ENCODE peak calls at places on chromosomes 3 and 15, in six cellular contexts. M is transverse colon, E is GM10248, I is NB4, L is HL-60, A is esophagus squamous epithelium. G is an unnamed sample.

GRCh38 chr3:48338635-48339034 is 5.2 kb upstream of the SPINK8 start:
- DNase-seq in M (no peak), E (no peak), I (peak; percentile 22), L (no peak), A (no peak), G (no peak)

GRCh38 chr3:107928084-107928445 is 162.8 kb downstream of the CD47 start:
- DNase-seq in M (peak; percentile 8), E (no peak), I (peak; percentile 39), L (no peak), A (no peak), G (no peak)

GRCh38 chr15:85010114-85010471 is 28.4 kb downstream of the PDE8A start:
- DNase-seq in M (no peak), E (no peak), I (no peak), L (peak; percentile 18), A (no peak), G (no peak)

GRCh38 chr15:44058126-44058525 is 136.9 kb downstream of the FRMD5 start:
- DNase-seq in M (no peak), E (no peak), I (peak; percentile 46), L (no peak), A (no peak), G (no peak)

GRCh38 chr15:33226559-33227181 is 32.2 kb upstream of the FMN1 start:
- DNase-seq in M (peak; percentile 33), E (no peak), I (peak; percentile 72), L (peak; percentile 35), A (no peak), G (no peak)

GRCh38 chr15:81047948-81048347 is 47.2 kb downstream of the TLNRD1 start:
- DNase-seq in M (no peak), E (no peak), I (no peak), L (no peak), A (no peak), G (no peak)

GRCh38 chr15:47750030-47750739 is 32.9 kb downstream of the SEMA6D start:
- DNase-seq in M (no peak), E (no peak), I (no peak), L (no peak), A (no peak), G (no peak)

GRCh38 chr15:75672646-75673425 is 25.1 kb downstream of the SNX33 start:
- DNase-seq in M (no peak), E (no peak), I (no peak), L (no peak), A (no peak), G (peak; percentile 56)

DNA sequence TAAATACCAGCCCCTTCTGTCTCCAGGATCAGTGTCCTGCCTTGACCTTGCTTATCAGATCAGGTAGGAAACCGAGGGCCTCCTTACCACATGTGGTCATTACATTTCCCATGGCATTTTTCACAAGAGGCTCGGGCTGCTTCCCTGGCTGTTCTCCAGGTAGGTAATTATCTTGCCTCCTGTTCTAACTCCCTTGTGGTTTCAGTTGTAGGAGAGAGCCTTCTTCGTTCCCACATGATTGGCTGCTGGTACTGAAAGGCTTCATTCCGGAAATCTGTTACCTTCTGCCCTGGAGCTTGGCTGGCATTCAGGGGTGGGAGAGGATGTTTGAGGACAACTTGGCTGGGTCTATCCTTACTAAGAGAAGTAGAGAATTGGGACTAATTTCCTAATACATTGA is 46.8 kb upstream of the RORA start:
- DNase-seq in M (no peak), E (no peak), I (no peak), L (no peak), A (no peak), G (no peak)
- TF ChIP-seq CTCF in M (no peak), E (no peak), I (no peak), L (no peak), A (no peak), G (no peak)

GRCh38 chr3:5583920-5584319 is 396.4 kb downstream of the EDEM1 start:
- DNase-seq in M (peak; percentile 13), E (no peak), I (no peak), L (no peak), A (no peak), G (no peak)
- TF ChIP-seq CTCF in M (peak; percentile 31), E (no peak), I (no peak), L (no peak), A (no peak), G (no peak)

DNA sequence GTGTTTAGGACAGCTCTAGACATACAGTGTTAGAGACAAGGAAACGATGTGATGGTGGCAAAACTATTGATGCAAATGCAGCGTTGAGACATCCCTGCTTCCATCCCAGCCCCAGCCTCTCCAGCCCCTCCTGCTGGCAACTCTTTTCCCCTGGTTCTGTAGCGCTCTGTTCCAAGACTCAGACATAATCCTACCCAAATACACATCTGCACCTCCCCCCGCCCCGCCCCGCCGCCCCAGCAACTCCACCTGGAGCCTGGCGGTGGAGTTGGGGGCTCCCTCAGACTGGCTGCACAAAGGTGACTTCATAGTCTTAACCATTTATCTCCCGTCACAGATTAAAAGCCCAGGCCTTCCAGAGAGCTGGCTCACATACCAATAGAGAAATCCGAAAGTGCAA is 7.2 kb upstream of the SEC22A start:
- DNase-seq in M (peak; percentile 19), E (no peak), I (no peak), L (no peak), A (no peak), G (no peak)
- TF ChIP-seq CTCF in M (peak; percentile 17), E (no peak), I (peak; percentile 12), L (no peak), A (peak; percentile 29), G (no peak)

DNA sequence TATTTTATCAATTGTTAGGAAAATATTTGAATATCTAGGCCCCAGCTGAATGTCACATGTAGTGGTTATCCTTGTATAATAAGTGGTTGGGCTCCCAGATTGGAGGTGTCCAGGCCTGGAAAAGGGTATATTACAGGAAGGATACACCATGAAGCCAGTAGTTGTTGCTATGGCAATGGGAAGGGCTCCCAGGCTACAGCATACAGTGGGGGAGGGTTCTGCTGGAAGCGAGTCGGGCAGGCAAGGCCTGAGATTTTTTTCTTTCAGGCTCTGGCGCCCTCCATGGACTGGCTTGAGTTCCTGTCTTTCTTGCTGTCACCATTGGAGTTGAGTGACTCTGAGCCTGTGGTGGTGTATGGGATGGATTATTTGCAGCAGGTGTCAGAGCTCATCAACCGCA is 8.9 kb downstream of the ECE2 start:
- DNase-seq in M (no peak), E (peak; percentile 50), I (peak; percentile 62), L (peak; percentile 54), A (no peak), G (no peak)
- TF ChIP-seq CTCF in M (peak; percentile 11), E (peak; percentile 18), I (peak; percentile 57), L (peak; percentile 4), A (no peak), G (no peak)

GRCh38 chr3:183541235-183541655 is 14.3 kb downstream of the KLHL6 start:
- DNase-seq in M (no peak), E (no peak), I (no peak), L (no peak), A (no peak), G (no peak)
- TF ChIP-seq CTCF in M (no peak), E (peak; percentile 6), I (no peak), L (no peak), A (no peak), G (no peak)

DNA sequence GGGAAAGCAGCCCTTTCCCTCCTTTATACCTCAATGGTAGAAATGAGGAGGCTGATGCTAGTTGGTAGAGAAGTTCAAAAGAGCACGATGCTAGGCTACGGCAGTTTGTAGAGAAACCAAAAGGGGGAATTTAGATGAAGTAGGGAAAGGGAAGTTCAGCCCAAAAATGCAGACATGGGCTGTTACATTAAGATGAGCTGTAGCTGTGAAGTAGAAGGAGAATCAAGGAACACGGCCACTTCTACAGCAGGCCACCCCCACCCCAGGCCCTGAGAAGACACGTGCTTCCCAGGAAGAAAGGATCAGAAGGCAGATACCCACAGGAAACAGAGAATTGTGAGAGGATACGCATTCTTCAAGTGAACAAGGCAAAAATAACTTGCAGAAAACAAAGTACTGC is 2.1 kb upstream of the PARP14 start:
- DNase-seq in M (no peak), E (no peak), I (peak; percentile 9), L (no peak), A (no peak), G (no peak)
- TF ChIP-seq CTCF in M (no peak), E (no peak), I (no peak), L (no peak), A (no peak), G (no peak)

GRCh38 chr3:176275538-176275937 is 921.7 kb downstream of the TBL1XR1 start:
- DNase-seq in M (no peak), E (no peak), I (no peak), L (no peak), A (no peak), G (no peak)

GRCh38 chr3:176275113-176275512 is 922.2 kb downstream of the TBL1XR1 start:
- DNase-seq in M (no peak), E (no peak), I (no peak), L (no peak), A (no peak), G (no peak)

GRCh38 chr3:176274161-176274560 is 923.1 kb downstream of the TBL1XR1 start:
- DNase-seq in M (no peak), E (no peak), I (no peak), L (no peak), A (no peak), G (no peak)
- TF ChIP-seq CTCF in M (no peak), E (no peak), I (no peak), L (no peak), A (no peak), G (no peak)

GRCh38 chr3:5187152-5187919 is at the start of gene EDEM1:
- DNase-seq in M (peak; percentile 97), E (peak; percentile 98), I (peak; percentile 96), L (peak; percentile 78), A (peak; percentile 93), G (peak; percentile 93)
- TF ChIP-seq CTCF in M (no peak), E (no peak), I (no peak), L (no peak), A (no peak), G (no peak)

DNA sequence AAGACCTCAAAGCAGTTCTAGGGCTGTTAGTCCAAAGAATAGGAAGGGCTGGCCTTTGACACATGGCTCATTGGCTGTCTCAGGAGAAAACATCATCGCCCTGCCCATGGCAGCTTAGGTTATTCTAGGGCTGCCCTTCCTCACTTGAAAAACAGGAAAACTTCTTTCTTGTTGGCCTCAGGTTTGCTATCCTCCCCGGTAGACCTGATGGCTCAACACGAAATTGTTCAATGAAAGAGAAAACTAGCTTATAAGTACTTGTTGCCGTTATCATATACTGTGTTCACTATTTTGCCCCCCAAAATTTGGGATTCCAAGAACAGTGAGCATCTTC is 602 bp upstream of the SLTM start:
- DNase-seq in M (no peak), E (no peak), I (no peak), L (no peak), A (no peak), G (no peak)
- TF ChIP-seq CTCF in M (peak; percentile 1), E (no peak), I (no peak), L (no peak), A (no peak), G (no peak)

GRCh38 chr3:110938629-110939028 is 133.0 kb upstream of the NECTIN3 start:
- DNase-seq in M (no peak), E (no peak), I (no peak), L (no peak), A (no peak), G (no peak)
- TF ChIP-seq CTCF in M (no peak), E (no peak), I (no peak), L (no peak), A (no peak), G (no peak)

G was measured in mesothelial cell of epicardium.